ENCODE peak calls at places on chromosome X, in five cellular contexts. W is progenitor cell of endocrine pancreas, X is choroid plexus epithelial cell, S is astrocyte of the spinal cord, D is H9. Q is an unnamed sample.
A peak's percentile ranks its signal among the peaks of the same experiment; 100 is the strongest.

GRCh38 chrX:104668550-104668949 is 102.6 kb downstream of the IL1RAPL2 start:
- DNase-seq in W (no peak), X (peak; percentile 37), S (peak; percentile 34), D (no peak), Q (no peak)

GRCh38 chrX:1673337-1673736 is 58.5 kb downstream of the ASMT start:
- DNase-seq in W (no peak), X (peak; percentile 48), S (no peak), D (peak; percentile 55), Q (peak; percentile 33)

GRCh38 chrX:24696241-24696640 is 2.5 kb downstream of the POLA1 start:
- DNase-seq in W (no peak), X (peak; percentile 4), S (no peak), D (no peak), Q (no peak)

GRCh38 chrX:119694601-119695534 is 1.9 kb upstream of the SEPTIN6 start:
- DNase-seq in W (no peak), X (no peak), S (no peak), D (peak; percentile 60), Q (no peak)

GRCh38 chrX:71623105-71623450 is 4.8 kb upstream of the CXCR3 start:
- DNase-seq in W (no peak), X (no peak), S (no peak), D (no peak), Q (no peak)

GRCh38 chrX:107206697-107207065 is 270 bp downstream of the DNAAF6 start:
- DNase-seq in W (no peak), X (no peak), S (no peak), D (no peak), Q (no peak)

GRCh38 chrX:96692454-96692853 is 7.8 kb downstream of the DIAPH2 start:
- DNase-seq in W (no peak), X (peak; percentile 26), S (no peak), D (no peak), Q (no peak)

GRCh38 chrX:106952988-106953387 is 32.8 kb downstream of the CLDN2 start:
- DNase-seq in W (no peak), X (peak; percentile 55), S (peak; percentile 35), D (no peak), Q (no peak)

GRCh38 chrX:133265331-133265730 is 47.2 kb upstream of the TFDP3 start:
- DNase-seq in W (peak; percentile 53), X (peak; percentile 47), S (peak; percentile 15), D (peak; percentile 80), Q (peak; percentile 86)

GRCh38 chrX:154761977-154762528 is 611 bp upstream of the DKC1 start:
- DNase-seq in W (no peak), X (no peak), S (no peak), D (no peak), Q (no peak)

GRCh38 chrX:18994713-18995112 is 10.8 kb upstream of the PHKA2 start:
- DNase-seq in W (no peak), X (peak; percentile 84), S (peak; percentile 66), D (no peak), Q (no peak)

GRCh38 chrX:6432211-6432610 is 102.7 kb downstream of the VCX3A start:
- DNase-seq in W (no peak), X (no peak), S (no peak), D (no peak), Q (no peak)

GRCh38 chrX:110210417-110211139 is 107.3 kb downstream of the AMMECR1 start:
- DNase-seq in W (no peak), X (peak; percentile 67), S (peak; percentile 75), D (no peak), Q (no peak)

GRCh38 chrX:131745942-131746489 is 202.1 kb downstream of the OR13H1 start:
- DNase-seq in W (no peak), X (no peak), S (no peak), D (no peak), Q (no peak)

GRCh38 chrX:46152756-46153155 is 392.5 kb downstream of the ZNF674 start:
- DNase-seq in W (no peak), X (no peak), S (no peak), D (no peak), Q (no peak)

GRCh38 chrX:38473715-38474114 is 87.6 kb upstream of the TSPAN7 start:
- DNase-seq in W (no peak), X (no peak), S (no peak), D (no peak), Q (no peak)

GRCh38 chrX:153969904-153970397 is 1.7 kb downstream of the HCFC1 start:
- DNase-seq in W (no peak), X (peak; percentile 44), S (peak; percentile 46), D (no peak), Q (no peak)

GRCh38 chrX:50000937-50001542 is 78.6 kb downstream of the CLCN5 start:
- DNase-seq in W (no peak), X (no peak), S (no peak), D (no peak), Q (no peak)

GRCh38 chrX:97310373-97310772 is 426.7 kb downstream of the RPA4 start:
- DNase-seq in W (no peak), X (peak; percentile 20), S (no peak), D (peak; percentile 72), Q (no peak)

GRCh38 chrX:21885568-21885967 is 29.8 kb downstream of the YY2 start:
- DNase-seq in W (no peak), X (peak; percentile 84), S (peak; percentile 39), D (no peak), Q (no peak)

GRCh38 chrX:108361316-108361715 is 76.9 kb downstream of the COL4A6 start:
- DNase-seq in W (no peak), X (peak; percentile 13), S (peak; percentile 24), D (no peak), Q (no peak)

GRCh38 chrX:37993857-37994619 is 12.3 kb upstream of the SYTL5 start:
- DNase-seq in W (no peak), X (no peak), S (no peak), D (peak; percentile 77), Q (no peak)

GRCh38 chrX:10327651-10328050 is 170.9 kb downstream of the CLCN4 start:
- DNase-seq in W (no peak), X (no peak), S (peak; percentile 7), D (peak; percentile 51), Q (no peak)

GRCh38 chrX:74550295-74550802 is 64.1 kb downstream of the RLIM start:
- DNase-seq in W (peak; percentile 69), X (peak; percentile 82), S (peak; percentile 78), D (peak; percentile 86), Q (peak; percentile 90)

GRCh38 chrX:2875798-2876399 is 47.2 kb downstream of the GYG2 start:
- DNase-seq in W (no peak), X (peak; percentile 41), S (peak; percentile 15), D (no peak), Q (no peak)

GRCh38 chrX:19514791-19515614 is at the start of gene MAP3K15:
- DNase-seq in W (peak; percentile 24), X (no peak), S (no peak), D (peak; percentile 50), Q (peak; percentile 56)

GRCh38 chrX:153597351-153597750 is 1.6 kb downstream of the CCNQ start:
- DNase-seq in W (no peak), X (no peak), S (no peak), D (no peak), Q (no peak)

GRCh38 chrX:6227445-6227820 is 1.2 kb downstream of the NLGN4X start:
- DNase-seq in W (no peak), X (no peak), S (no peak), D (no peak), Q (peak; percentile 33)

GRCh38 chrX:118534716-118535493 is 39.3 kb downstream of the DOCK11 start:
- DNase-seq in W (no peak), X (peak; percentile 18), S (peak; percentile 55), D (no peak), Q (no peak)

DNA sequence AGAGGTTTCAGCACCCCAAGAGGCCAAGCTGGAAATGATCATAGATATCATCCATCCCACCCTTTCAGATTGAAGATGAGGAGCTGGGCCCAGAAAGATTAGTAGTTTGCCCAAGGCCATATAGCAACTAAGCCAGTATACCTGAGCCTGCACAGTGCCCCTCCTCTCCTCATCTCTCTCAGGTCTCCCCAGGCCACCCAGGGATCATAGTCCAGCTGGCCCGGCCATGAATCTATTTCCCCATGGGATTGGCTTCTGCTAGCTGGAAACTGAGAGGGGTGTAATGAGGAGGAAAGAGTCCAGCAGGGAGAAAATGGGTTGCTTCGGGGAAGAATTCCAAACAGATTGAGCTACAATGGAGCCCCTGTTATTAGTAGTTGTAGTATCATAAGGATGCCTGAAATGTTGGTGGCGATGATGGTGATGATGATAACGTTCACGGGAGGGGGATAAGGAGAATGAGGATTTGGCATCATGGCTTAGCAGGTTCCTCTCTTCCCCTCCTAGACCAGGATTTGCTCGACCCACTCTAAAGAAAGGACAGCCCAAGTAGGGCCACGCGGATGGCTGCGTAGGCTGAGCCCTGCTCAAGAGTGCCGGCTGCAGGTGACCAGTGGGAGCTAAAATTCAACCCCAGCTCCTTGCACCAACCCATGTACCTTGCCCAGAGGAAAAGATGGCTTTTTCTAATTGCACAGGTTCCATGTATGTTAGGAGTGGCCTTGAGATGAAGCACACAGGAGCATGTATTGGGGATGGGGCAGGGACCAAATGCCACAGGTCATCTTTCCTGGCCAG is 117.8 kb upstream of the PJA1 start:
- DNase-seq in W (no peak), X (no peak), S (no peak), D (no peak), Q (no peak)
- TF ChIP-seq CTCF in W (no peak), X (peak; percentile 19), S (no peak), D (peak; percentile 56), Q (no peak)

GRCh38 chrX:43655151-43655676 is 885 bp upstream of the MAOA start:
- DNase-seq in W (peak; percentile 10), X (peak; percentile 64), S (peak; percentile 29), D (peak; percentile 54), Q (peak; percentile 21)
- TF ChIP-seq CTCF in W (peak; percentile 5), X (no peak), S (no peak), D (no peak), Q (no peak)

DNA sequence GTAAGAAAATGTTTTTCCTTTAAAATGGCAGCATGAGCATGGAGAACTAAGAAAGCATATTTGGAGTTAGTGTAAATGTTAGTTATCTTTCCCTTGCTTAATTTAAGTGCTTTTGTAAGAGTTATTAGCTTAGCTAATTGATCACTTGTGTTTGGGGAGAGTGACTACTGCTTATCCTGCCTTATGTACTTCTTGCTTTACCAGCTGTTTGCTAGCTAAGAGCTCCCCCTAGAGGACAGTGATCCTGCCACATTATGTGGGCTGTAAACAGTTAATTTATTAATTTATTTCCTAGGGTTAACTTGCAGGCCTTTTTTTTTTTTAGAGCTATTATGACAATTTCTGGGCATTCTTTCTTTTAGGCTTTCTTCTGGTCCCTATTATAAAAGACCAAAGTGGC is 435.8 kb downstream of the MAGEB5 start:
- DNase-seq in W (no peak), X (peak; percentile 6), S (no peak), D (no peak), Q (no peak)
- TF ChIP-seq CTCF in W (no peak), X (peak; percentile 20), S (no peak), D (peak; percentile 59), Q (no peak)

GRCh38 chrX:11908371-11908770 is 150.3 kb downstream of the MSL3 start:
- DNase-seq in W (no peak), X (peak; percentile 51), S (peak; percentile 12), D (no peak), Q (no peak)
- TF ChIP-seq CTCF in W (peak; percentile 52), X (peak; percentile 62), S (peak; percentile 51), D (peak; percentile 60), Q (peak; percentile 25)